ENCODE peak calls at places on chromosomes 5 and 9, in four cellular contexts. One of them, this sample, is unnamed.

GRCh38 chr9:133356391-133357091 is at the start of the genes SURF1 and SURF2:
- DNase-seq in Ammon's horn: peak; percentile 76
- DNase-seq in GDM1: peak; percentile 29
- DNase-seq in hippocampal formation: peak; percentile 62
- DNase-seq in this sample: no peak

GRCh38 chr5:77168187-77168883 is 42.1 kb upstream of the PDE8B start:
- DNase-seq in Ammon's horn: peak; percentile 89
- DNase-seq in GDM1: no peak
- DNase-seq in hippocampal formation: peak; percentile 66
- DNase-seq in this sample: no peak

GRCh38 chr5:105506692-105507277 is 1944.2 kb upstream of the NUDT12 start:
- DNase-seq in Ammon's horn: no peak
- DNase-seq in GDM1: no peak
- DNase-seq in hippocampal formation: no peak
- DNase-seq in this sample: no peak

GRCh38 chr9:127708952-127709587 is 2.3 kb downstream of the CFAP157 start:
- DNase-seq in Ammon's horn: no peak
- DNase-seq in GDM1: no peak
- DNase-seq in hippocampal formation: no peak
- DNase-seq in this sample: no peak

GRCh38 chr5:125394661-125395280 is 648.3 kb upstream of the ZNF608 start:
- DNase-seq in Ammon's horn: no peak
- DNase-seq in GDM1: no peak
- DNase-seq in hippocampal formation: no peak
- DNase-seq in this sample: no peak

GRCh38 chr9:129620669-129621295 is at the start of gene C9orf50:
- DNase-seq in Ammon's horn: no peak
- DNase-seq in GDM1: no peak
- DNase-seq in hippocampal formation: no peak
- DNase-seq in this sample: no peak

GRCh38 chr5:73312146-73312871 is 136.3 kb downstream of the FOXD1 start:
- DNase-seq in Ammon's horn: no peak
- DNase-seq in GDM1: peak; percentile 28
- DNase-seq in hippocampal formation: no peak
- DNase-seq in this sample: peak; percentile 56

GRCh38 chr9:135034106-135034505 is 53.4 kb upstream of the OLFM1 start:
- DNase-seq in Ammon's horn: no peak
- DNase-seq in GDM1: no peak
- DNase-seq in hippocampal formation: no peak
- DNase-seq in this sample: no peak

GRCh38 chr5:147554285-147554817 is 44.5 kb upstream of the DPYSL3 start:
- DNase-seq in Ammon's horn: peak; percentile 42
- DNase-seq in GDM1: no peak
- DNase-seq in hippocampal formation: no peak
- DNase-seq in this sample: no peak

GRCh38 chr9:116491219-116491618 is 195.9 kb upstream of the TRIM32 start:
- DNase-seq in Ammon's horn: no peak
- DNase-seq in GDM1: no peak
- DNase-seq in hippocampal formation: no peak
- DNase-seq in this sample: no peak

GRCh38 chr5:133868946-133869674 is 99.3 kb downstream of the C5orf15 start:
- DNase-seq in Ammon's horn: peak; percentile 89
- DNase-seq in GDM1: peak; percentile 37
- DNase-seq in hippocampal formation: peak; percentile 77
- DNase-seq in this sample: peak; percentile 11

GRCh38 chr5:140356878-140357730 is 2.9 kb upstream of the SLC4A9 start:
- DNase-seq in Ammon's horn: no peak
- DNase-seq in GDM1: no peak
- DNase-seq in hippocampal formation: no peak
- DNase-seq in this sample: no peak

GRCh38 chr9:684055-684949 is 157.2 kb upstream of the DMRT1 start:
- DNase-seq in Ammon's horn: no peak
- DNase-seq in GDM1: no peak
- DNase-seq in hippocampal formation: no peak
- DNase-seq in this sample: no peak

GRCh38 chr9:27108981-27109541 is at the start of gene TEK:
- DNase-seq in Ammon's horn: peak; percentile 16
- DNase-seq in GDM1: no peak
- DNase-seq in hippocampal formation: no peak
- DNase-seq in this sample: no peak

GRCh38 chr5:142143878-142144277 is 35.3 kb downstream of the NDFIP1 start:
- DNase-seq in Ammon's horn: peak; percentile 44
- DNase-seq in GDM1: no peak
- DNase-seq in hippocampal formation: peak; percentile 29
- DNase-seq in this sample: no peak

GRCh38 chr5:19424506-19424905 is 563.5 kb downstream of the CDH18 start:
- DNase-seq in Ammon's horn: no peak
- DNase-seq in GDM1: no peak
- DNase-seq in hippocampal formation: no peak
- DNase-seq in this sample: no peak

GRCh38 chr5:72107874-72108199 is 562 bp downstream of the MAP1B start:
- DNase-seq in Ammon's horn: no peak
- DNase-seq in GDM1: no peak
- DNase-seq in hippocampal formation: no peak
- DNase-seq in this sample: no peak

GRCh38 chr9:94772654-94773303 is 46.3 kb downstream of the AOPEP start:
- DNase-seq in Ammon's horn: peak; percentile 92
- DNase-seq in GDM1: no peak
- DNase-seq in hippocampal formation: peak; percentile 89
- DNase-seq in this sample: no peak

GRCh38 chr9:91978739-91979414 is 28.8 kb upstream of the ROR2 start:
- DNase-seq in Ammon's horn: no peak
- DNase-seq in GDM1: no peak
- DNase-seq in hippocampal formation: no peak
- DNase-seq in this sample: no peak

GRCh38 chr9:108704156-108704852 is 151.5 kb downstream of the ACTL7B start:
- DNase-seq in Ammon's horn: no peak
- DNase-seq in GDM1: no peak
- DNase-seq in hippocampal formation: no peak
- DNase-seq in this sample: no peak

GRCh38 chr5:115573133-115573532 is 28.6 kb upstream of the FEM1C start:
- DNase-seq in Ammon's horn: no peak
- DNase-seq in GDM1: no peak
- DNase-seq in hippocampal formation: no peak
- DNase-seq in this sample: no peak

GRCh38 chr5:77620404-77620803 is 18.1 kb downstream of the OTP start:
- DNase-seq in Ammon's horn: no peak
- DNase-seq in GDM1: no peak
- DNase-seq in hippocampal formation: no peak
- DNase-seq in this sample: no peak

GRCh38 chr5:37869221-37869620 is 29.4 kb upstream of the GDNF start:
- DNase-seq in Ammon's horn: no peak
- DNase-seq in GDM1: no peak
- DNase-seq in hippocampal formation: no peak
- DNase-seq in this sample: no peak

GRCh38 chr9:106717686-106718085 is 145.3 kb upstream of the ZNF462 start:
- DNase-seq in Ammon's horn: no peak
- DNase-seq in GDM1: no peak
- DNase-seq in hippocampal formation: no peak
- DNase-seq in this sample: no peak

GRCh38 chr5:1633605-1634336 is 110.0 kb upstream of the LPCAT1 start:
- DNase-seq in Ammon's horn: peak; percentile 85
- DNase-seq in GDM1: no peak
- DNase-seq in hippocampal formation: peak; percentile 74
- DNase-seq in this sample: peak; percentile 69

GRCh38 chr9:12935714-12936113 is 160.9 kb downstream of the LURAP1L start:
- DNase-seq in Ammon's horn: no peak
- DNase-seq in GDM1: no peak
- DNase-seq in hippocampal formation: no peak
- DNase-seq in this sample: no peak

GRCh38 chr5:131640043-131640856 is 5.2 kb upstream of the RAPGEF6 start:
- DNase-seq in Ammon's horn: peak; percentile 50
- DNase-seq in GDM1: no peak
- DNase-seq in hippocampal formation: peak; percentile 49
- DNase-seq in this sample: peak; percentile 46

GRCh38 chr5:7763621-7764072 is 87.3 kb downstream of the CFAP90 start:
- DNase-seq in Ammon's horn: peak; percentile 78
- DNase-seq in GDM1: no peak
- DNase-seq in hippocampal formation: peak; percentile 13
- DNase-seq in this sample: no peak

GRCh38 chr5:56712895-56713565 is 102.3 kb upstream of the MAP3K1 start:
- DNase-seq in Ammon's horn: no peak
- DNase-seq in GDM1: no peak
- DNase-seq in hippocampal formation: no peak
- DNase-seq in this sample: no peak

GRCh38 chr5:156584856-156585255 is 257.9 kb downstream of the SGCD start:
- DNase-seq in Ammon's horn: peak; percentile 49
- DNase-seq in GDM1: no peak
- DNase-seq in hippocampal formation: peak; percentile 75
- DNase-seq in this sample: no peak

GRCh38 chr5:9196403-9197224 is 349.3 kb downstream of the SEMA5A start:
- DNase-seq in Ammon's horn: peak; percentile 67
- DNase-seq in GDM1: no peak
- DNase-seq in hippocampal formation: peak; percentile 8
- DNase-seq in this sample: no peak

GRCh38 chr5:8396756-8397155 is 527.8 kb downstream of the MTRR start:
- DNase-seq in Ammon's horn: no peak
- DNase-seq in GDM1: no peak
- DNase-seq in hippocampal formation: no peak
- DNase-seq in this sample: no peak

GRCh38 chr9:134993416-134993815 is 75.7 kb upstream of the FCN1 start:
- DNase-seq in Ammon's horn: no peak
- DNase-seq in GDM1: no peak
- DNase-seq in hippocampal formation: no peak
- DNase-seq in this sample: no peak

GRCh38 chr5:135382131-135382530 is 16.9 kb downstream of the MACROH2A1 start:
- DNase-seq in Ammon's horn: no peak
- DNase-seq in GDM1: no peak
- DNase-seq in hippocampal formation: no peak
- DNase-seq in this sample: no peak

GRCh38 chr9:93676310-93677054 is 100.1 kb downstream of the PHF2 start:
- DNase-seq in Ammon's horn: no peak
- DNase-seq in GDM1: no peak
- DNase-seq in hippocampal formation: no peak
- DNase-seq in this sample: no peak

GRCh38 chr9:5838884-5839571 is 6.1 kb upstream of the ERMP1 start:
- DNase-seq in Ammon's horn: no peak
- DNase-seq in GDM1: peak; percentile 15
- DNase-seq in hippocampal formation: no peak
- DNase-seq in this sample: no peak

GRCh38 chr9:124205686-124206352 is 51.9 kb upstream of the NEK6 start:
- DNase-seq in Ammon's horn: no peak
- DNase-seq in GDM1: no peak
- DNase-seq in hippocampal formation: no peak
- DNase-seq in this sample: no peak

This sample was measured in CMK.